ENCODE peak calls at places on chromosome 17, in five cellular contexts. Z, P, S, L and Y are unnamed samples.

GRCh38 chr17:20218231-20218630 is 209.1 kb downstream of the SPECC1 start:
- DNase-seq in P (no peak), Z (no peak), S (no peak), L (no peak), Y (no peak)

GRCh38 chr17:21395764-21396163 is 19.6 kb downstream of the KCNJ12 start:
- DNase-seq in L (no peak), P (no peak), S (no peak), Z (no peak), Y (no peak)

GRCh38 chr17:81424613-81425017 is 29.4 kb downstream of the BAHCC1 start:
- DNase-seq in L (no peak), Z (no peak), S (no peak), P (no peak), Y (no peak)

GRCh38 chr17:10761281-10761680 is 31.5 kb upstream of the TMEM220 start:
- DNase-seq in L (no peak), S (no peak), P (no peak), Z (no peak), Y (no peak)

GRCh38 chr17:40341808-40342574 is 22.5 kb downstream of the GJD3 start:
- DNase-seq in L (no peak), P (no peak), S (peak), Z (peak), Y (peak)

GRCh38 chr17:10614536-10615155 is 42.5 kb downstream of the MYH3 start:
- DNase-seq in P (no peak), L (peak), Z (peak), S (no peak), Y (peak)

GRCh38 chr17:69050999-69051775 is 9.5 kb downstream of the ABCA9 start:
- DNase-seq in P (no peak), Z (no peak), S (no peak), L (no peak), Y (no peak)

GRCh38 chr17:17826340-17826708 is 10.5 kb downstream of the SREBF1 start:
- DNase-seq in L (no peak), P (no peak), Z (no peak), S (no peak), Y (no peak)

GRCh38 chr17:65697661-65698060 is 136.2 kb upstream of the AXIN2 start:
- DNase-seq in P (no peak), L (no peak), S (no peak), Z (no peak), Y (no peak)

GRCh38 chr17:41329279-41329925 is 13.9 kb upstream of the KRTAP17-1 start:
- DNase-seq in Z (peak), S (no peak), P (peak), L (peak), Y (peak)

GRCh38 chr17:63996430-63997182 is 1.5 kb upstream of the PRR29 start:
- DNase-seq in L (no peak), Z (no peak), S (no peak), P (no peak), Y (no peak)

GRCh38 chr17:81180836-81181810 is 15.1 kb upstream of the AATK start:
- DNase-seq in Z (no peak), S (no peak), P (no peak), L (no peak), Y (no peak)

GRCh38 chr17:67615736-67616135 is 102.0 kb upstream of the NOL11 start:
- DNase-seq in L (peak), Z (no peak), S (no peak), P (no peak), Y (no peak)

GRCh38 chr17:77160032-77160876 is 19.5 kb downstream of the SEC14L1 start:
- DNase-seq in Z (no peak), P (no peak), L (no peak), S (no peak), Y (no peak)